ENCODE peak calls at places on chromosomes 1 and 21, in seven cellular contexts. H is choroid plexus epithelial cell, D is fibroblast of lung, A is kidney, B is BE2C, O is thoracic aorta, J is AG04449. V is an unnamed sample.

GRCh38 chr1:81231729-81232038 is 569.0 kb upstream of the ADGRL2 start:
- DNase-seq in H (no peak), D (no peak), A (no peak), B (no peak), O (no peak), J (no peak), V (no peak)

GRCh38 chr1:37234941-37235418 is 200.7 kb upstream of the GRIK3 start:
- DNase-seq in H (no peak), D (no peak), A (no peak), B (no peak), O (no peak), J (no peak), V (no peak)

GRCh38 chr1:34787461-34788420 is 5.1 kb upstream of the GJA4 start:
- DNase-seq in H (peak; percentile 52), D (no peak), A (no peak), B (no peak), O (no peak), J (peak; percentile 9), V (no peak)

GRCh38 chr1:165773324-165773965 is 4.8 kb upstream of the TMCO1 start:
- DNase-seq in H (peak; percentile 78), D (peak; percentile 59), A (no peak), B (no peak), O (no peak), J (peak; percentile 50), V (no peak)

GRCh38 chr1:145708063-145708462 is 895 bp upstream of the PDZK1 start:
- DNase-seq in H (no peak), D (peak; percentile 53), A (no peak), B (no peak), O (no peak), J (no peak), V (no peak)

GRCh38 chr1:78676347-78676982 is 26.8 kb downstream of the IFI44 start:
- DNase-seq in H (peak; percentile 89), D (peak; percentile 86), A (no peak), B (peak; percentile 24), O (peak; percentile 13), J (peak; percentile 12), V (no peak)

GRCh38 chr1:12173631-12174121 is 6.9 kb downstream of the TNFRSF1B start:
- DNase-seq in H (peak; percentile 48), D (no peak), A (no peak), B (no peak), O (no peak), J (no peak), V (no peak)

GRCh38 chr1:231515748-231516147 is 12.7 kb upstream of the TSNAX start:
- DNase-seq in H (no peak), D (no peak), A (no peak), B (no peak), O (no peak), J (no peak), V (no peak)

GRCh38 chr1:228372183-228373003 is 34.2 kb downstream of the TRIM11 start:
- DNase-seq in H (no peak), D (no peak), A (peak; percentile 92), B (peak; percentile 5), O (no peak), J (no peak), V (peak; percentile 91)

GRCh38 chr1:230037261-230037660 is 29.8 kb upstream of the GALNT2 start:
- DNase-seq in H (no peak), D (no peak), A (no peak), B (no peak), O (no peak), J (no peak), V (no peak)

GRCh38 chr1:5481889-5482288 is 510.3 kb downstream of the NPHP4 start:
- DNase-seq in H (no peak), D (no peak), A (no peak), B (no peak), O (no peak), J (no peak), V (no peak)

GRCh38 chr1:173134800-173135199 is 72.3 kb downstream of the TNFSF4 start:
- DNase-seq in H (no peak), D (no peak), A (no peak), B (no peak), O (no peak), J (no peak), V (no peak)

GRCh38 chr1:24096009-24096736 is 15.8 kb downstream of the MYOM3 start:
- DNase-seq in H (no peak), D (no peak), A (peak; percentile 24), B (no peak), O (no peak), J (no peak), V (no peak)

GRCh38 chr1:200458780-200459179 is 48.9 kb upstream of the ZNF281 start:
- DNase-seq in H (no peak), D (no peak), A (no peak), B (no peak), O (no peak), J (no peak), V (no peak)

GRCh38 chr1:117658676-117659075 is 52.8 kb downstream of the TENT5C start:
- DNase-seq in H (no peak), D (no peak), A (no peak), B (no peak), O (no peak), J (no peak), V (no peak)

GRCh38 chr1:157042852-157043251 is 2.7 kb downstream of the ARHGEF11 start:
- DNase-seq in H (no peak), D (no peak), A (no peak), B (no peak), O (no peak), J (no peak), V (no peak)

GRCh38 chr1:189962171-189962570 is 515.5 kb downstream of the BRINP3 start:
- DNase-seq in H (peak; percentile 81), D (peak; percentile 91), A (no peak), B (no peak), O (no peak), J (peak; percentile 37), V (no peak)

GRCh38 chr1:212514056-212514614 is 81.4 kb downstream of the NENF start:
- DNase-seq in H (peak; percentile 43), D (peak; percentile 29), A (peak; percentile 92), B (peak; percentile 24), O (peak; percentile 18), J (no peak), V (no peak)

GRCh38 chr1:184465489-184466146 is 78.8 kb downstream of the C1orf21 start:
- DNase-seq in H (peak; percentile 50), D (no peak), A (no peak), B (no peak), O (no peak), J (no peak), V (no peak)

GRCh38 chr1:212607924-212608208 is 695 bp upstream of the ATF3 start:
- DNase-seq in H (no peak), D (no peak), A (no peak), B (no peak), O (no peak), J (no peak), V (no peak)

GRCh38 chr1:7610106-7610731 is 160.9 kb upstream of the VAMP3 start:
- DNase-seq in H (no peak), D (no peak), A (peak; percentile 42), B (no peak), O (no peak), J (no peak), V (no peak)

GRCh38 chr1:44747878-44748277 is 8.2 kb downstream of the KIF2C start:
- DNase-seq in H (peak; percentile 13), D (no peak), A (no peak), B (no peak), O (no peak), J (no peak), V (no peak)
- TF ChIP-seq CTCF in H (peak; percentile 7), D (no peak), A (no peak), B (no peak), O (no peak), J (no peak), V (no peak)

GRCh38 chr1:59852117-59852516 is 37.4 kb downstream of the HOOK1 start:
- DNase-seq in H (no peak), D (no peak), A (no peak), B (no peak), O (no peak), J (no peak), V (no peak)

GRCh38 chr1:59846895-59847282 is 32.1 kb downstream of the HOOK1 start:
- DNase-seq in H (no peak), D (no peak), A (no peak), B (no peak), O (no peak), J (no peak), V (no peak)

GRCh38 chr1:59845091-59845490 is 30.3 kb downstream of the HOOK1 start:
- DNase-seq in H (no peak), D (no peak), A (no peak), B (no peak), O (no peak), J (no peak), V (no peak)

DNA sequence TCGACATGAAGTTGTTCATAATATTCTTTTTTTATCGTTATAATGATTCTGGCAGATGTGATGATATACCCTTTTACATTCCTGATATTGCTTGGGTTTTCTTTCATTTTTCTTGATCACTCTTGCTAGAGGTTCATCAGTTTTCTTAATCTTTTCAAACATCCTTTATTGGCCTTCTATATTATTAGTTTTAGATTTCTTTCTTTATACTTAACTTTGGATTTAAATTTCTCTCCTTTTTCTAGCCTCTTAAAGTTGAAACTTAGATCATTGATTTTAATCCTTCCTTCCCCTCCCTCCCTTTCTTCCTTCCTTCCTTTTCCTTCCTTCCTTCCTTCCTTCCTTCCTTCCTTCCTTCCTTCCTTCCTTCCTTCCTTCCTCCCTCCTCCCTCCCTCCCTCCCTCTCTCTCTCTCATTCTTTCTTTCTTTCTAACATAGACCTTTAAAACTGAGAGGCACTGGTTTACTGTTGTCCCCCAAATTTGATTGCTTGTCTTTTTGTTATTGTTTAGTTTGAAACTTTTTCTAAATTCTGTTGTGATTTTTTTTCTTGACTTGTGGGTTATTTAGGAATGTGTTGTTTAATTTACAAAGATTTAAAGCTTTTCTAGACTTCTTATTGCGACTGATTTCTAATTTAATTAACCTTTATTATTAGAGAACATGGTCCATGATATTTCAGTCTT is 31.6 kb downstream of the HOOK1 start:
- DNase-seq in H (no peak), D (no peak), A (no peak), B (no peak), O (no peak), J (no peak), V (no peak)
- TF ChIP-seq CTCF in H (no peak), D (no peak), A (no peak), B (no peak), O (no peak), J (no peak), V (no peak)

GRCh38 chr1:110148961-110149360 is 1.3 kb upstream of the SLC6A17 start:
- DNase-seq in H (peak; percentile 31), D (no peak), A (no peak), B (no peak), O (no peak), J (no peak), V (no peak)
- TF ChIP-seq CTCF in H (peak; percentile 53), D (no peak), A (no peak), B (peak; percentile 79), O (no peak), J (peak; percentile 3), V (peak; percentile 55)

GRCh38 chr21:23743821-23744220 is 1863.5 kb downstream of the MRPL39 start:
- DNase-seq in H (no peak), D (no peak), A (no peak), B (no peak), O (no peak), J (no peak), V (no peak)

DNA sequence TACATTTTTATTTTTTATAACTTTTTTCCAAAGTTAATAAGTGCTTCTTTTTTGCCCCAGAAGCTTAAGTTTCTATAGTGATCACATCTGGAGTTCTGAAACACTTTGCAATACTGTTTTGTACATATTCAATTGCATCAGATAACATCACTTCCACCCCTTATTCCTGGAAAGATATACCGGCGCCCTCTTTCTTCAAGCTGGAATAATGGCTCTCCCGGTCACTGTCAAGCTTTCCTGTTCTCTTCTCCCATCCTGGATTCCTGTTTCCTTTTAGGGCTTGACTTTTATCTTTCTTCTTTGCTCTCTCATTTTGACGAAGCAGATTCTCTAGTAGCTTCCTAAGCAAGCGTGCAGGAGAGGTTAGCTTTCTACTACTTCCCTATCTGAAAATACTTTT is 1866.8 kb downstream of the MRPL39 start:
- DNase-seq in H (no peak), D (no peak), A (no peak), B (no peak), O (no peak), J (no peak), V (no peak)
- TF ChIP-seq CTCF in H (no peak), D (no peak), A (no peak), B (peak; percentile 40), O (no peak), J (no peak), V (no peak)